ENCODE peak calls at places on chromosomes 11 and 22, in ten cellular contexts. R, D, Z, Y, G, U, V, S, P and O are unnamed samples.
A peak's percentile ranks its signal among the peaks of the same experiment; 100 is the strongest.

GRCh38 chr11:105092255-105093239 is 47.0 kb downstream of the CARD18 start:
- DNase-seq in P (no peak), U (peak; percentile 20), V (no peak), Y (no peak), G (no peak), R (no peak), S (no peak), D (no peak), Z (no peak), O (no peak)

GRCh38 chr11:102611291-102611690 is 13.8 kb downstream of the MMP20 start:
- DNase-seq in Z (no peak), V (no peak), S (no peak), G (no peak), Y (no peak), U (no peak), P (no peak), R (no peak), D (no peak), O (no peak)

GRCh38 chr11:26703792-26704191 is 18.1 kb downstream of the SLC5A12 start:
- DNase-seq in R (no peak), V (no peak), S (no peak), Y (no peak), G (no peak), D (no peak), Z (no peak), U (no peak), P (no peak), O (no peak)

GRCh38 chr22:17117890-17118289 is 3.3 kb downstream of the TMEM121B start:
- DNase-seq in G (peak; percentile 60), Z (no peak), D (no peak), R (no peak), V (no peak), U (no peak), P (no peak), S (no peak), Y (no peak), O (no peak)

GRCh38 chr22:38205261-38206128 is 3.7 kb downstream of the MAFF start:
- DNase-seq in G (no peak), P (no peak), D (peak; percentile 94), U (peak; percentile 79), V (no peak), Z (peak; percentile 46), S (peak; percentile 83), R (no peak), Y (no peak), O (no peak)

GRCh38 chr22:27987557-27987956 is 68.5 kb upstream of the PITPNB start:
- DNase-seq in D (peak; percentile 42), R (peak; percentile 22), Y (peak; percentile 27), P (no peak), Z (peak; percentile 75), U (peak; percentile 93), G (no peak), V (no peak), S (no peak), O (peak; percentile 34)

GRCh38 chr22:19460036-19460435 is 12.5 kb upstream of the C22orf39 start:
- DNase-seq in S (no peak), G (no peak), D (no peak), R (no peak), Y (no peak), U (no peak), Z (no peak), V (no peak), P (no peak), O (no peak)

GRCh38 chr11:123479048-123479837 is 49.2 kb downstream of the GRAMD1B start:
- DNase-seq in U (no peak), R (no peak), G (peak; percentile 26), S (no peak), P (no peak), Z (no peak), V (no peak), Y (no peak), D (no peak), O (no peak)

GRCh38 chr11:72036687-72037086 is 38.0 kb downstream of the IL18BP start:
- DNase-seq in S (no peak), P (no peak), G (no peak), D (no peak), U (no peak), Y (no peak), V (no peak), R (no peak), Z (no peak), O (no peak)

GRCh38 chr11:72040497-72041363 is 39.6 kb downstream of the NUMA1 start:
- DNase-seq in V (peak; percentile 96), U (peak; percentile 95), Z (peak; percentile 89), Y (peak; percentile 90), R (peak; percentile 97), S (peak; percentile 97), D (peak; percentile 99), G (peak; percentile 72), P (peak; percentile 74), O (peak; percentile 93)

GRCh38 chr11:72038491-72038890 is 39.8 kb downstream of the IL18BP start:
- DNase-seq in R (peak; percentile 55), S (peak; percentile 67), G (no peak), D (peak; percentile 94), U (peak; percentile 72), P (no peak), Z (peak; percentile 48), Y (no peak), V (no peak), O (peak; percentile 67)

GRCh38 chr11:72039108-72039850 is 40.6 kb downstream of the IL18BP start:
- DNase-seq in Y (no peak), U (peak; percentile 60), G (peak; percentile 62), P (peak; percentile 19), R (peak; percentile 73), Z (peak; percentile 7), S (no peak), V (peak; percentile 82), D (no peak), O (no peak)

GRCh38 chr11:72037554-72038311 is 39.0 kb downstream of the IL18BP start:
- DNase-seq in U (no peak), G (peak; percentile 89), P (no peak), R (no peak), D (no peak), Z (no peak), V (no peak), S (peak; percentile 40), Y (no peak), O (no peak)
- H3K27ac ChIP-seq in U (peak overlapping the region; percentile 46), G (peak overlapping the region; percentile 84), P (no peak overlapping the region), R (peak overlapping the region; percentile 95), D (peak overlapping the region; percentile 96), Z (no peak overlapping the region), V (peak overlapping the region; percentile 98), S (peak overlapping the region; percentile 98), Y (no peak overlapping the region), O (peak overlapping the region; percentile 100)

GRCh38 chr22:22109693-22110466 is 127.3 kb upstream of the TOP3B start:
- DNase-seq in Z (no peak), Y (no peak), P (peak; percentile 56), G (peak; percentile 52), V (no peak), U (no peak), R (no peak), D (no peak), S (no peak), O (no peak)
- TF ChIP-seq CTCF in Z (peak; percentile 33), Y (no peak), P (peak; percentile 40), G (peak; percentile 88), V (peak; percentile 7), U (no peak), R (no peak), D (no peak), S (no peak), O (no peak)

GRCh38 chr22:22673628-22674027 is 29.2 kb downstream of the GGTLC2 start:
- DNase-seq in R (no peak), Y (no peak), U (no peak), D (no peak), P (no peak), Z (no peak), S (no peak), V (no peak), G (no peak), O (no peak)
- H3K27ac ChIP-seq in R (no peak overlapping the region), Y (no peak overlapping the region), U (no peak overlapping the region), D (no peak overlapping the region), P (no peak overlapping the region), Z (no peak overlapping the region), S (no peak overlapping the region), V (no peak overlapping the region), G (no peak overlapping the region), O (no peak overlapping the region)

DNA sequence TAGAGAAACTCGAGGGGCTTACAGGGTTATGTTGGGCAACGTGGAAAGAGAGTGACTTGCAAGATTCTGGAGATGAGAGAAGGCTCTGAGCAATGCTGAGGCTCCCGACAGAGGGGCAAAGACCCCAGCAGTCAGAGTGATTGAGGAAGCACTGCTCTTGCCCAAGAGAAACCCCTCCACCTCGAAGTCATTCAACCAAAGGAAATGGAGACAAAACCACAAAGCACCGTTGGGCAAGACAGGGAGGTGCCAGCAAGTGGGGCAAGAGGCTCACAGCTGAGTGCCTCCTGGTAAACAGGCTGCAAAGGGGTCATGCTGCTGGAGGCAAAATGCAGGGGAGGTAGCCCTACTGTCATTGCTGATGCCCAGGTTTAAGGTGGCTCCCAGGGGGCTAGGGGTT is 17.9 kb upstream of the MYH9 start:
- DNase-seq in G (peak; percentile 88), R (peak; percentile 36), Y (peak; percentile 55), V (peak; percentile 83), D (no peak), P (no peak), S (no peak), Z (no peak), U (no peak), O (no peak)
- TF ChIP-seq CTCF in G (peak; percentile 41), R (no peak), Y (no peak), V (no peak), D (no peak), P (no peak), S (no peak), Z (no peak), U (no peak), O (no peak)

DNA sequence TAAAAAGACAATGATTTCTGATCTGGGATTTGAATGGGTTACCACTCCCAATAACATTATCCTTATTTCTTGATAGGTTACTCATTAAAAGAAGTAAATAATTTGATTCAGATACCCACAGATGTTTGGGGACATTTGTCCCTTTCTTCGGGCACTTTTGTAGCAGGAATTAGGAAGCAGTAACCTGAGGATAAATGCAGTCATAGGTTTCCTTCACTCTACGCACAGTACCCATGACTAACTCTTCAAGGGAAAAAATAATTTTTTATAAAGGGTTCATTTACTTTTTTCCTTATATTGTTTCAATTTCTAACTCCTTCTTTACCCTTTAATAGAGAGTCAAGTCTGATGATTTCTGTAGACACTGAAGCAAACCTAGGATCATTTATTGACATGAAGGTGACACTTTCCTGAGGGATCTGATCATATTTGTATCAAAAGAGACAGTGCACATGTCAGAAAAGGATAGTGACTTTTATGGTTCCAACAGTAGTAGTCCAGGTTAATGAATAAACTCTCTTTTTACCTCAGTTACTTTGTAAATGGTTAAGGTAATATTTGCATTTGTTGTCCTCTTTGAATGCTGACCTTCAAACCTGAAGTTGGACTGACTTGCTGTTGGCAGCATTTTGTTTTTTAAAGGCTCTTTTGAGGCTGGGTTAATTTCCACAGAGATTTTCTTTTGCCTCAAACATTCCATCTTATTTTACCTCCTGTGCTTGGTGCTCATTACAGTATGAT is 1072.0 kb downstream of the LRRC4C start:
- DNase-seq in G (no peak), U (no peak), P (no peak), D (no peak), Y (no peak), R (no peak), V (no peak), Z (no peak), S (no peak), O (no peak)
- H3K27ac ChIP-seq in G (no peak overlapping the region), U (no peak overlapping the region), P (no peak overlapping the region), D (no peak overlapping the region), Y (no peak overlapping the region), R (no peak overlapping the region), V (no peak overlapping the region), Z (no peak overlapping the region), S (no peak overlapping the region), O (no peak overlapping the region)